ENCODE peak calls at places on chromosomes 16 and 17, in nine cellular contexts. One of them, this sample, is unnamed.

GRCh38 chr16:11047057-11047456 is 102.7 kb downstream of the CLEC16A start:
- DNase-seq in endodermal cell: no peak
- DNase-seq in PC-3: no peak
- DNase-seq in IMR-90: peak; percentile 93
- DNase-seq in uterus: peak; percentile 39
- DNase-seq in CD4-positive, CD25-positive, alpha-beta regulatory T cell: no peak
- DNase-seq in H1: no peak
- DNase-seq in adrenal gland: no peak
- DNase-seq in CD8-positive, alpha-beta memory T cell: no peak
- DNase-seq in this sample: no peak

GRCh38 chr16:53962041-53962440 is 258.1 kb downstream of the FTO start:
- DNase-seq in endodermal cell: no peak
- DNase-seq in PC-3: no peak
- DNase-seq in IMR-90: no peak
- DNase-seq in uterus: no peak
- DNase-seq in CD4-positive, CD25-positive, alpha-beta regulatory T cell: no peak
- DNase-seq in H1: no peak
- DNase-seq in adrenal gland: no peak
- DNase-seq in CD8-positive, alpha-beta memory T cell: no peak
- DNase-seq in this sample: no peak

GRCh38 chr17:77130521-77130920 is 10.2 kb upstream of the SEC14L1 start:
- DNase-seq in endodermal cell: no peak
- DNase-seq in PC-3: no peak
- DNase-seq in IMR-90: no peak
- DNase-seq in uterus: no peak
- DNase-seq in CD4-positive, CD25-positive, alpha-beta regulatory T cell: no peak
- DNase-seq in H1: no peak
- DNase-seq in adrenal gland: no peak
- DNase-seq in CD8-positive, alpha-beta memory T cell: no peak
- DNase-seq in this sample: no peak

GRCh38 chr17:45895304-45895968 is 1.1 kb downstream of the MAPT start:
- DNase-seq in endodermal cell: peak; percentile 76
- DNase-seq in PC-3: peak; percentile 31
- DNase-seq in IMR-90: no peak
- DNase-seq in uterus: no peak
- DNase-seq in CD4-positive, CD25-positive, alpha-beta regulatory T cell: peak; percentile 24
- DNase-seq in H1: no peak
- DNase-seq in adrenal gland: peak; percentile 28
- DNase-seq in CD8-positive, alpha-beta memory T cell: no peak
- DNase-seq in this sample: no peak

GRCh38 chr16:56860226-56861020 is 4.6 kb upstream of the SLC12A3 start:
- DNase-seq in endodermal cell: no peak
- DNase-seq in PC-3: no peak
- DNase-seq in IMR-90: no peak
- DNase-seq in uterus: no peak
- DNase-seq in CD4-positive, CD25-positive, alpha-beta regulatory T cell: peak; percentile 57
- DNase-seq in H1: no peak
- DNase-seq in adrenal gland: no peak
- DNase-seq in CD8-positive, alpha-beta memory T cell: peak; percentile 17
- DNase-seq in this sample: no peak

GRCh38 chr17:45197108-45197507 is 24.6 kb upstream of the FMNL1 start:
- DNase-seq in endodermal cell: peak; percentile 64
- DNase-seq in PC-3: peak; percentile 31
- DNase-seq in IMR-90: no peak
- DNase-seq in uterus: no peak
- DNase-seq in CD4-positive, CD25-positive, alpha-beta regulatory T cell: no peak
- DNase-seq in H1: no peak
- DNase-seq in adrenal gland: no peak
- DNase-seq in CD8-positive, alpha-beta memory T cell: no peak
- DNase-seq in this sample: no peak

GRCh38 chr17:57532556-57532955 is 212.5 kb downstream of the CCDC182 start:
- DNase-seq in endodermal cell: no peak
- DNase-seq in PC-3: no peak
- DNase-seq in IMR-90: no peak
- DNase-seq in uterus: no peak
- DNase-seq in CD4-positive, CD25-positive, alpha-beta regulatory T cell: no peak
- DNase-seq in H1: no peak
- DNase-seq in adrenal gland: no peak
- DNase-seq in CD8-positive, alpha-beta memory T cell: no peak
- DNase-seq in this sample: no peak

GRCh38 chr17:4201231-4201630 is 58.2 kb downstream of the CYB5D2 start:
- DNase-seq in endodermal cell: no peak
- DNase-seq in PC-3: no peak
- DNase-seq in IMR-90: peak; percentile 56
- DNase-seq in uterus: no peak
- DNase-seq in CD4-positive, CD25-positive, alpha-beta regulatory T cell: no peak
- DNase-seq in H1: no peak
- DNase-seq in adrenal gland: no peak
- DNase-seq in CD8-positive, alpha-beta memory T cell: no peak
- DNase-seq in this sample: no peak

GRCh38 chr16:68866933-68867332 is 23.6 kb downstream of the TANGO6 start:
- DNase-seq in endodermal cell: no peak
- DNase-seq in PC-3: no peak
- DNase-seq in IMR-90: no peak
- DNase-seq in uterus: no peak
- DNase-seq in CD4-positive, CD25-positive, alpha-beta regulatory T cell: no peak
- DNase-seq in H1: no peak
- DNase-seq in adrenal gland: no peak
- DNase-seq in CD8-positive, alpha-beta memory T cell: no peak
- DNase-seq in this sample: no peak

GRCh38 chr17:77127735-77128361 is 12.9 kb upstream of the SEC14L1 start:
- DNase-seq in endodermal cell: no peak
- DNase-seq in PC-3: no peak
- DNase-seq in IMR-90: no peak
- DNase-seq in uterus: no peak
- DNase-seq in CD4-positive, CD25-positive, alpha-beta regulatory T cell: peak; percentile 74
- DNase-seq in H1: no peak
- DNase-seq in adrenal gland: no peak
- DNase-seq in CD8-positive, alpha-beta memory T cell: peak; percentile 44
- DNase-seq in this sample: no peak

GRCh38 chr17:63598284-63598683 is 2.4 kb upstream of the TACO1 start:
- DNase-seq in endodermal cell: no peak
- DNase-seq in PC-3: no peak
- DNase-seq in IMR-90: no peak
- DNase-seq in uterus: no peak
- DNase-seq in CD4-positive, CD25-positive, alpha-beta regulatory T cell: no peak
- DNase-seq in H1: no peak
- DNase-seq in adrenal gland: no peak
- DNase-seq in CD8-positive, alpha-beta memory T cell: no peak
- DNase-seq in this sample: no peak

GRCh38 chr16:81224836-81225235 is 13.7 kb upstream of the BCO1 start:
- DNase-seq in endodermal cell: no peak
- DNase-seq in PC-3: no peak
- DNase-seq in IMR-90: no peak
- DNase-seq in uterus: no peak
- DNase-seq in CD4-positive, CD25-positive, alpha-beta regulatory T cell: no peak
- DNase-seq in H1: no peak
- DNase-seq in adrenal gland: no peak
- DNase-seq in CD8-positive, alpha-beta memory T cell: no peak
- DNase-seq in this sample: no peak

GRCh38 chr16:46747777-46748651 is at the start of gene MYLK3:
- DNase-seq in endodermal cell: peak; percentile 91
- DNase-seq in PC-3: no peak
- DNase-seq in IMR-90: no peak
- DNase-seq in uterus: no peak
- DNase-seq in CD4-positive, CD25-positive, alpha-beta regulatory T cell: no peak
- DNase-seq in H1: peak; percentile 38
- DNase-seq in adrenal gland: no peak
- DNase-seq in CD8-positive, alpha-beta memory T cell: no peak
- DNase-seq in this sample: no peak

GRCh38 chr16:31455601-31456314 is 3.5 kb upstream of the ARMC5 start:
- DNase-seq in endodermal cell: peak; percentile 77
- DNase-seq in PC-3: no peak
- DNase-seq in IMR-90: no peak
- DNase-seq in uterus: no peak
- DNase-seq in CD4-positive, CD25-positive, alpha-beta regulatory T cell: no peak
- DNase-seq in H1: no peak
- DNase-seq in adrenal gland: peak; percentile 22
- DNase-seq in CD8-positive, alpha-beta memory T cell: no peak
- DNase-seq in this sample: peak; percentile 70

GRCh38 chr16:81073560-81074330 is 3.3 kb downstream of the C16orf46 start:
- DNase-seq in endodermal cell: no peak
- DNase-seq in PC-3: no peak
- DNase-seq in IMR-90: no peak
- DNase-seq in uterus: no peak
- DNase-seq in CD4-positive, CD25-positive, alpha-beta regulatory T cell: no peak
- DNase-seq in H1: no peak
- DNase-seq in adrenal gland: no peak
- DNase-seq in CD8-positive, alpha-beta memory T cell: no peak
- DNase-seq in this sample: peak; percentile 60

GRCh38 chr16:49464877-49465504 is 91.4 kb downstream of the C16orf78 start:
- DNase-seq in endodermal cell: peak; percentile 88
- DNase-seq in PC-3: no peak
- DNase-seq in IMR-90: no peak
- DNase-seq in uterus: no peak
- DNase-seq in CD4-positive, CD25-positive, alpha-beta regulatory T cell: no peak
- DNase-seq in H1: no peak
- DNase-seq in adrenal gland: peak; percentile 11
- DNase-seq in CD8-positive, alpha-beta memory T cell: no peak
- DNase-seq in this sample: peak; percentile 63
- H3K4me1 ChIP-seq in endodermal cell: no peaks in the 10 kb centered on the region
- H3K4me1 ChIP-seq in PC-3: no peaks in the 10 kb centered on the region
- H3K4me1 ChIP-seq in IMR-90: no peaks in the 10 kb centered on the region
- H3K4me1 ChIP-seq in uterus: no peaks in the 10 kb centered on the region
- H3K4me1 ChIP-seq in CD4-positive, CD25-positive, alpha-beta regulatory T cell: peaks cover 24% of the 10 kb centered on the region
- H3K4me1 ChIP-seq in H1: no peaks in the 10 kb centered on the region
- H3K4me1 ChIP-seq in adrenal gland: no peaks in the 10 kb centered on the region
- H3K4me1 ChIP-seq in CD8-positive, alpha-beta memory T cell: peaks cover 45% of the 10 kb centered on the region
- H3K4me1 ChIP-seq in this sample: peaks cover 38% of the 10 kb centered on the region

GRCh38 chr17:40816569-40816968 is 5.8 kb downstream of the KRT10 start:
- DNase-seq in endodermal cell: no peak
- DNase-seq in PC-3: no peak
- DNase-seq in IMR-90: no peak
- DNase-seq in uterus: no peak
- DNase-seq in CD4-positive, CD25-positive, alpha-beta regulatory T cell: no peak
- DNase-seq in H1: no peak
- DNase-seq in adrenal gland: no peak
- DNase-seq in CD8-positive, alpha-beta memory T cell: no peak
- DNase-seq in this sample: no peak

GRCh38 chr17:40817103-40817682 is 5.2 kb downstream of the KRT10 start:
- DNase-seq in endodermal cell: no peak
- DNase-seq in PC-3: no peak
- DNase-seq in IMR-90: no peak
- DNase-seq in uterus: no peak
- DNase-seq in CD4-positive, CD25-positive, alpha-beta regulatory T cell: no peak
- DNase-seq in H1: no peak
- DNase-seq in adrenal gland: no peak
- DNase-seq in CD8-positive, alpha-beta memory T cell: no peak
- DNase-seq in this sample: no peak

GRCh38 chr17:40813804-40814203 is 8.6 kb downstream of the KRT10 start:
- DNase-seq in endodermal cell: no peak
- DNase-seq in PC-3: peak; percentile 83
- DNase-seq in IMR-90: peak; percentile 47
- DNase-seq in uterus: no peak
- DNase-seq in CD4-positive, CD25-positive, alpha-beta regulatory T cell: no peak
- DNase-seq in H1: no peak
- DNase-seq in adrenal gland: no peak
- DNase-seq in CD8-positive, alpha-beta memory T cell: no peak
- DNase-seq in this sample: no peak

GRCh38 chr17:40812639-40813038 is 9.8 kb downstream of the KRT10 start:
- DNase-seq in endodermal cell: no peak
- DNase-seq in PC-3: no peak
- DNase-seq in IMR-90: no peak
- DNase-seq in uterus: no peak
- DNase-seq in CD4-positive, CD25-positive, alpha-beta regulatory T cell: no peak
- DNase-seq in H1: no peak
- DNase-seq in adrenal gland: no peak
- DNase-seq in CD8-positive, alpha-beta memory T cell: no peak
- DNase-seq in this sample: no peak

GRCh38 chr17:40815381-40815780 is 7.0 kb downstream of the KRT10 start:
- DNase-seq in endodermal cell: no peak
- DNase-seq in PC-3: no peak
- DNase-seq in IMR-90: no peak
- DNase-seq in uterus: no peak
- DNase-seq in CD4-positive, CD25-positive, alpha-beta regulatory T cell: no peak
- DNase-seq in H1: no peak
- DNase-seq in adrenal gland: no peak
- DNase-seq in CD8-positive, alpha-beta memory T cell: no peak
- DNase-seq in this sample: no peak
- H3K4me1 ChIP-seq in endodermal cell: no peaks in the 10 kb centered on the region
- H3K4me1 ChIP-seq in PC-3: peaks cover 24% of the 10 kb centered on the region
- H3K4me1 ChIP-seq in IMR-90: peaks cover 1% of the 10 kb centered on the region
- H3K4me1 ChIP-seq in uterus: no peaks in the 10 kb centered on the region
- H3K4me1 ChIP-seq in CD4-positive, CD25-positive, alpha-beta regulatory T cell: no peaks in the 10 kb centered on the region
- H3K4me1 ChIP-seq in H1: no peaks in the 10 kb centered on the region
- H3K4me1 ChIP-seq in adrenal gland: peaks cover 7% of the 10 kb centered on the region
- H3K4me1 ChIP-seq in CD8-positive, alpha-beta memory T cell: peaks cover 18% of the 10 kb centered on the region
- H3K4me1 ChIP-seq in this sample: peaks cover 16% of the 10 kb centered on the region

GRCh38 chr17:35372846-35373531 is 432 bp downstream of the SLFN11 start:
- DNase-seq in endodermal cell: peak; percentile 57
- DNase-seq in PC-3: peak; percentile 55
- DNase-seq in IMR-90: no peak
- DNase-seq in uterus: no peak
- DNase-seq in CD4-positive, CD25-positive, alpha-beta regulatory T cell: peak; percentile 29
- DNase-seq in H1: no peak
- DNase-seq in adrenal gland: no peak
- DNase-seq in CD8-positive, alpha-beta memory T cell: peak; percentile 12
- DNase-seq in this sample: no peak
- H3K4me1 ChIP-seq in endodermal cell: peaks cover 5% of the 10 kb centered on the region
- H3K4me1 ChIP-seq in PC-3: no peaks in the 10 kb centered on the region
- H3K4me1 ChIP-seq in IMR-90: no peaks in the 10 kb centered on the region
- H3K4me1 ChIP-seq in uterus: no peaks in the 10 kb centered on the region
- H3K4me1 ChIP-seq in CD4-positive, CD25-positive, alpha-beta regulatory T cell: peaks cover 20% of the 10 kb centered on the region
- H3K4me1 ChIP-seq in H1: peaks cover 8% of the 10 kb centered on the region
- H3K4me1 ChIP-seq in adrenal gland: peaks cover 24% of the 10 kb centered on the region
- H3K4me1 ChIP-seq in CD8-positive, alpha-beta memory T cell: peaks cover 14% of the 10 kb centered on the region
- H3K4me1 ChIP-seq in this sample: peaks cover 18% of the 10 kb centered on the region

DNA sequence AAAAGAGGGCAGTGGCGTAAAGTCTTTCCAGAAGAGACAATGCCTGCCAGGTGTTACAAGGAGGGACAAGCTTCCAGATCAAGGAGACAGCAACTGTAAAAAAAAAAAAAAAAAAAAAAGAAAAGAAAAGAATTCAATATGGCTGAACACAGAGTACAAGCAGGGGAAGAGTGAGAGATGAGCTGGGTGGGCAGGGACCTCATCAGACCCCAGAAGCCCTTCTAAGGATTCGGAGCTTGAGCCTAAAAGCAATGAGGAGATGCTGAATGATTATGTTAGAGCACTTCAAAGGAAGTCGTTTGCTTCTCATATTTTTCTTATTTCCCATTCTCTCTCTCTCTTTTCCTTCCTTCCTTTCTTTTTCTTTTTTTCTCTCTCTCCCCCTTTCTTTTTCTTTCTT is 103.0 kb downstream of the YPEL2 start:
- DNase-seq in endodermal cell: no peak
- DNase-seq in PC-3: no peak
- DNase-seq in IMR-90: no peak
- DNase-seq in uterus: no peak
- DNase-seq in CD4-positive, CD25-positive, alpha-beta regulatory T cell: no peak
- DNase-seq in H1: no peak
- DNase-seq in adrenal gland: no peak
- DNase-seq in CD8-positive, alpha-beta memory T cell: no peak
- DNase-seq in this sample: no peak
- H3K4me1 ChIP-seq in endodermal cell: peaks cover 20% of the 10 kb centered on the region
- H3K4me1 ChIP-seq in PC-3: peaks cover 15% of the 10 kb centered on the region
- H3K4me1 ChIP-seq in IMR-90: peaks cover 7% of the 10 kb centered on the region
- H3K4me1 ChIP-seq in uterus: no peaks in the 10 kb centered on the region
- H3K4me1 ChIP-seq in CD4-positive, CD25-positive, alpha-beta regulatory T cell: peaks cover 4% of the 10 kb centered on the region
- H3K4me1 ChIP-seq in H1: no peaks in the 10 kb centered on the region
- H3K4me1 ChIP-seq in adrenal gland: peaks cover 17% of the 10 kb centered on the region
- H3K4me1 ChIP-seq in CD8-positive, alpha-beta memory T cell: peaks cover 2% of the 10 kb centered on the region
- H3K4me1 ChIP-seq in this sample: peaks cover 57% of the 10 kb centered on the region

This sample was measured in Karpas-422.